ENCODE peak calls at places on chromosome 2, in nine cellular contexts. G is esophagus squamous epithelium, S is Calu3, A is nephron progenitor cell, J is NCI-H1436, C is cortex of kidney, T is neuronal stem cell, E is H7, V is NCI-H526 treated with DMSO at 0.1 percent for 48 hours. P is an unnamed sample.

GRCh38 chr2:228938629-228939028 is 332.5 kb downstream of the PID1 start:
- DNase-seq in G (no peak), S (no peak), A (no peak), J (no peak), C (no peak), T (no peak), E (no peak), V (no peak), P (no peak)

GRCh38 chr2:28434600-28434989 is 41.9 kb downstream of the FOSL2 start:
- DNase-seq in G (no peak), S (peak), A (no peak), J (no peak), C (no peak), T (no peak), E (no peak), V (no peak), P (no peak)

GRCh38 chr2:238970553-238971081 is 122.7 kb downstream of the TWIST2 start:
- DNase-seq in G (no peak), S (peak), A (peak), J (no peak), C (no peak), T (peak), E (peak), V (no peak), P (peak)

GRCh38 chr2:235864311-235864710 is 303.9 kb downstream of the GBX2 start:
- DNase-seq in G (no peak), S (no peak), A (no peak), J (no peak), C (no peak), T (no peak), E (no peak), V (no peak), P (no peak)

GRCh38 chr2:179861027-179861776 is at the start of gene ZNF385B:
- DNase-seq in G (no peak), S (peak), A (peak), J (peak), C (no peak), T (peak), E (peak), V (no peak), P (no peak)

GRCh38 chr2:10266133-10266620 is 36.5 kb upstream of the HPCAL1 start:
- DNase-seq in G (no peak), S (no peak), A (no peak), J (no peak), C (no peak), T (no peak), E (no peak), V (no peak), P (no peak)

GRCh38 chr2:80303006-80303741 is 1.4 kb downstream of the LRRTM1 start:
- DNase-seq in G (no peak), S (no peak), A (peak), J (no peak), C (no peak), T (no peak), E (peak), V (no peak), P (no peak)

GRCh38 chr2:111534816-111535803 is 348.9 kb downstream of the ANAPC1 start:
- DNase-seq in G (no peak), S (peak), A (no peak), J (no peak), C (no peak), T (no peak), E (peak), V (peak), P (no peak)

GRCh38 chr2:170747921-170748320 is 22.3 kb upstream of the ERICH2 start:
- DNase-seq in G (no peak), S (no peak), A (no peak), J (no peak), C (no peak), T (no peak), E (no peak), V (no peak), P (no peak)

GRCh38 chr2:130286983-130287655 is 55.6 kb upstream of the IMP4 start:
- DNase-seq in G (no peak), S (no peak), A (no peak), J (no peak), C (no peak), T (no peak), E (peak), V (no peak), P (no peak)

GRCh38 chr2:174888136-174888535 is 117.0 kb downstream of the CHN1 start:
- DNase-seq in G (no peak), S (no peak), A (no peak), J (no peak), C (no peak), T (no peak), E (no peak), V (no peak), P (no peak)

GRCh38 chr2:231378028-231378722 is 17.3 kb upstream of the B3GNT7 start:
- DNase-seq in G (no peak), S (peak), A (no peak), J (no peak), C (no peak), T (no peak), E (peak), V (no peak), P (no peak)

GRCh38 chr2:230924470-230925341 is at the start of gene GPR55:
- DNase-seq in G (no peak), S (peak), A (no peak), J (no peak), C (no peak), T (no peak), E (peak), V (no peak), P (peak)

GRCh38 chr2:63444565-63445288 is 143.6 kb downstream of the WDPCP start:
- DNase-seq in G (no peak), S (no peak), A (no peak), J (no peak), C (no peak), T (no peak), E (no peak), V (no peak), P (no peak)

GRCh38 chr2:100876231-100876860 is 56.4 kb downstream of the NPAS2 start:
- DNase-seq in G (no peak), S (no peak), A (no peak), J (no peak), C (no peak), T (no peak), E (no peak), V (no peak), P (no peak)

GRCh38 chr2:28626891-28627421 is 124.7 kb upstream of the PPP1CB start:
- DNase-seq in G (no peak), S (no peak), A (no peak), J (no peak), C (no peak), T (no peak), E (no peak), V (no peak), P (no peak)

GRCh38 chr2:16293871-16294270 is 353.5 kb downstream of the MYCN start:
- DNase-seq in G (no peak), S (no peak), A (no peak), J (no peak), C (no peak), T (no peak), E (no peak), V (no peak), P (no peak)

GRCh38 chr2:226579519-226579918 is 220.1 kb downstream of the IRS1 start:
- DNase-seq in G (no peak), S (no peak), A (no peak), J (no peak), C (no peak), T (no peak), E (no peak), V (no peak), P (no peak)

GRCh38 chr2:191601060-191601459 is 76.9 kb upstream of the NABP1 start:
- DNase-seq in G (no peak), S (no peak), A (no peak), J (no peak), C (no peak), T (no peak), E (no peak), V (no peak), P (no peak)

GRCh38 chr2:86038291-86039081 is 67.2 kb downstream of the POLR1A start:
- DNase-seq in G (no peak), S (no peak), A (no peak), J (no peak), C (no peak), T (no peak), E (no peak), V (no peak), P (peak)

GRCh38 chr2:28751956-28752607 is 452 bp downstream of the PPP1CB start:
- DNase-seq in G (peak), S (no peak), A (peak), J (no peak), C (no peak), T (no peak), E (peak), V (no peak), P (peak)

GRCh38 chr2:170812716-170813585 is 3.7 kb upstream of the GAD1 start:
- DNase-seq in G (no peak), S (peak), A (peak), J (peak), C (no peak), T (peak), E (peak), V (peak), P (no peak)

GRCh38 chr2:44801289-44801675 is 140.2 kb upstream of the SIX3 start:
- DNase-seq in G (no peak), S (no peak), A (no peak), J (no peak), C (no peak), T (no peak), E (peak), V (no peak), P (no peak)

GRCh38 chr2:40760071-40760666 is 308.3 kb upstream of the SLC8A1 start:
- DNase-seq in G (no peak), S (peak), A (peak), J (peak), C (no peak), T (peak), E (peak), V (peak), P (no peak)

GRCh38 chr2:102839668-102840388 is 78.0 kb downstream of the TMEM182 start:
- DNase-seq in G (no peak), S (peak), A (peak), J (peak), C (no peak), T (peak), E (peak), V (peak), P (peak)

GRCh38 chr2:121255363-121255762 is 29.6 kb downstream of the TFCP2L1 start:
- DNase-seq in G (no peak), S (peak), A (no peak), J (no peak), C (no peak), T (no peak), E (no peak), V (no peak), P (no peak)

GRCh38 chr2:230751062-230751461 is 38.4 kb downstream of the CAB39 start:
- DNase-seq in G (no peak), S (no peak), A (no peak), J (no peak), C (no peak), T (no peak), E (no peak), V (no peak), P (no peak)

GRCh38 chr2:164735309-164735919 is 106.2 kb downstream of the COBLL1 start:
- DNase-seq in G (no peak), S (no peak), A (no peak), J (no peak), C (no peak), T (no peak), E (no peak), V (no peak), P (no peak)